ENCODE peak calls at places on chromosomes 3 and 15, in seven cellular contexts. W is germinal center, G is memory B cell, M is neural progenitor cell, A is H54, H is EL, D is thoracic aorta. X is an unnamed sample.
A peak's percentile ranks its signal among the peaks of the same experiment; 100 is the strongest.

GRCh38 chr3:193982258-193982659 is 153.7 kb upstream of the HES1 start:
- DNase-seq in M (no peak), A (no peak), H (no peak), W (no peak), G (no peak), D (no peak), X (peak; percentile 67)

GRCh38 chr3:71271616-71272015 is 311.9 kb downstream of the FOXP1 start:
- DNase-seq in H (no peak), W (no peak), D (no peak), A (no peak), G (no peak), M (no peak), X (no peak)

GRCh38 chr3:112032377-112032776 is 2.2 kb upstream of the TMPRSS7 start:
- DNase-seq in A (no peak), H (no peak), M (no peak), W (no peak), G (no peak), D (no peak), X (no peak)

GRCh38 chr3:186097663-186098451 is 11.0 kb downstream of the ETV5 start:
- DNase-seq in G (no peak), W (no peak), H (peak; percentile 72), A (no peak), M (peak; percentile 95), D (no peak), X (peak; percentile 83)

GRCh38 chr3:14473411-14473891 is 66.7 kb downstream of the GRIP2 start:
- DNase-seq in D (no peak), W (no peak), H (no peak), A (no peak), M (no peak), G (no peak), X (no peak)

GRCh38 chr15:74196175-74196574 is 6.4 kb downstream of the STRA6 start:
- DNase-seq in M (no peak), H (peak; percentile 99), W (no peak), A (peak; percentile 60), G (no peak), D (no peak), X (no peak)

GRCh38 chr3:128275316-128276150 is 122.3 kb downstream of the EEFSEC start:
- DNase-seq in H (no peak), W (no peak), D (no peak), M (no peak), G (no peak), A (no peak), X (no peak)

GRCh38 chr3:16633948-16634347 is 28.7 kb upstream of the DAZL start:
- DNase-seq in G (no peak), W (no peak), D (no peak), M (no peak), H (no peak), A (no peak), X (no peak)

GRCh38 chr3:10459954-10460754 is 45.2 kb downstream of the ATP2B2 start:
- DNase-seq in D (no peak), A (peak; percentile 90), W (peak; percentile 68), H (peak; percentile 65), G (peak; percentile 43), M (peak; percentile 98), X (no peak)

GRCh38 chr3:164577667-164578066 is 500.6 kb downstream of the SI start:
- DNase-seq in D (no peak), W (no peak), H (no peak), G (no peak), M (no peak), A (no peak), X (no peak)

GRCh38 chr3:159964166-159964973 is 24.3 kb upstream of the IL12A start:
- DNase-seq in G (no peak), M (no peak), H (peak; percentile 85), W (no peak), A (peak; percentile 30), D (no peak), X (no peak)

GRCh38 chr3:81302045-81302444 is 459.4 kb downstream of the GBE1 start:
- DNase-seq in H (peak; percentile 59), M (peak; percentile 58), A (peak; percentile 16), D (no peak), G (no peak), W (peak; percentile 9), X (no peak)

GRCh38 chr15:51024735-51025453 is 69.8 kb downstream of the TNFAIP8L3 start:
- DNase-seq in M (no peak), W (no peak), D (no peak), H (no peak), A (no peak), G (no peak), X (no peak)

GRCh38 chr3:86774082-86774691 is 216.8 kb downstream of the VGLL3 start:
- DNase-seq in D (no peak), A (no peak), M (peak; percentile 48), G (no peak), W (no peak), H (peak; percentile 54), X (no peak)

GRCh38 chr3:59709702-59710555 is 660.1 kb upstream of the CFAP20DC start:
- DNase-seq in M (no peak), G (no peak), H (no peak), A (no peak), D (no peak), W (no peak), X (peak; percentile 35)